ENCODE peak calls at places on chromosomes 16 and 17, in six cellular contexts. H is fibroblast of villous mesenchyme, R is uterus, P is kidney epithelial cell, N is cardiac fibroblast, A is AG09319. G is an unnamed sample.

GRCh38 chr16:24135624-24136296 is 120.4 kb upstream of the CACNG3 start:
- DNase-seq in H (no peak), R (no peak), P (no peak), N (no peak), A (no peak), G (no peak)

GRCh38 chr17:5763595-5763994 is 179.3 kb upstream of the NLRP1 start:
- DNase-seq in H (no peak), R (no peak), P (no peak), N (no peak), A (no peak), G (no peak)

GRCh38 chr17:76261421-76262215 is 3.5 kb upstream of the UBALD2 start:
- DNase-seq in H (no peak), R (no peak), P (no peak), N (peak), A (no peak), G (no peak)

GRCh38 chr17:60747069-60747808 is 69.6 kb downstream of the BCAS3 start:
- DNase-seq in H (no peak), R (no peak), P (no peak), N (no peak), A (no peak), G (no peak)

GRCh38 chr17:6928193-6928592 is 67.7 kb upstream of the ALOX12 start:
- DNase-seq in H (no peak), R (no peak), P (no peak), N (no peak), A (no peak), G (no peak)

GRCh38 chr17:61331178-61331577 is 68.5 kb upstream of the TBX2 start:
- DNase-seq in H (no peak), R (no peak), P (no peak), N (no peak), A (no peak), G (no peak)

GRCh38 chr17:72640415-72641165 is 451.9 kb downstream of the SLC39A11 start:
- DNase-seq in H (no peak), R (no peak), P (no peak), N (no peak), A (no peak), G (no peak)

GRCh38 chr16:50390914-50391700 is 22.3 kb upstream of the BRD7 start:
- DNase-seq in H (no peak), R (no peak), P (no peak), N (no peak), A (no peak), G (no peak)

GRCh38 chr17:41895617-41896016 is 23.1 kb downstream of the ACLY start:
- DNase-seq in H (peak), R (peak), P (no peak), N (no peak), A (no peak), G (no peak)

GRCh38 chr17:72946126-72946525 is 146.4 kb downstream of the SLC39A11 start:
- DNase-seq in H (no peak), R (no peak), P (no peak), N (no peak), A (no peak), G (no peak)

GRCh38 chr17:75819116-75819515 is 25.1 kb downstream of the UNC13D start:
- DNase-seq in H (no peak), R (no peak), P (no peak), N (no peak), A (no peak), G (no peak)

GRCh38 chr16:8996891-8997290 is 33.2 kb upstream of the USP7 start:
- DNase-seq in H (no peak), R (no peak), P (no peak), N (no peak), A (no peak), G (no peak)

GRCh38 chr17:226773-227580 is 45.5 kb upstream of the DOC2B start:
- DNase-seq in H (no peak), R (no peak), P (no peak), N (no peak), A (no peak), G (no peak)

GRCh38 chr16:84617068-84617630 is 729 bp downstream of the COTL1 start:
- DNase-seq in H (no peak), R (peak), P (no peak), N (peak), A (no peak), G (no peak)

GRCh38 chr17:155576-155975 is 18.2 kb downstream of the SCGB1C2 start:
- DNase-seq in H (no peak), R (no peak), P (no peak), N (no peak), A (no peak), G (no peak)

GRCh38 chr17:27420211-27420950 is 35.9 kb upstream of the KSR1 start:
- DNase-seq in H (no peak), R (no peak), P (no peak), N (no peak), A (no peak), G (no peak)

GRCh38 chr16:27982184-27982583 is 81.3 kb downstream of the GSG1L start:
- DNase-seq in H (no peak), R (no peak), P (no peak), N (no peak), A (no peak), G (no peak)

GRCh38 chr16:2706611-2707311 is 13.3 kb downstream of the PRSS27 start:
- DNase-seq in H (no peak), R (no peak), P (no peak), N (no peak), A (no peak), G (no peak)

GRCh38 chr16:29820271-29820701 is at the start of gene MVP:
- DNase-seq in H (peak), R (peak), P (no peak), N (peak), A (no peak), G (no peak)

GRCh38 chr17:52170963-52171572 is 12.6 kb upstream of the CA10 start:
- DNase-seq in H (no peak), R (no peak), P (no peak), N (peak), A (no peak), G (no peak)

GRCh38 chr16:69618721-69619120 is 53.0 kb downstream of the NFAT5 start:
- DNase-seq in H (peak), R (no peak), P (no peak), N (no peak), A (no peak), G (no peak)

GRCh38 chr17:40342575-40343058 is 21.9 kb downstream of the GJD3 start:
- DNase-seq in H (no peak), R (no peak), P (no peak), N (no peak), A (no peak), G (no peak)

GRCh38 chr16:56423584-56424403 is 1.6 kb downstream of the AMFR start:
- DNase-seq in H (peak), R (no peak), P (no peak), N (no peak), A (no peak), G (no peak)

GRCh38 chr16:84449156-84450140 is 55.0 kb downstream of the MEAK7 start:
- DNase-seq in H (no peak), R (no peak), P (no peak), N (no peak), A (no peak), G (peak)

GRCh38 chr17:78364436-78365281 is 4.8 kb upstream of the SOCS3 start:
- DNase-seq in H (peak), R (no peak), P (no peak), N (no peak), A (no peak), G (no peak)

GRCh38 chr16:56347670-56348069 is 77.7 kb downstream of the AMFR start:
- DNase-seq in H (no peak), R (no peak), P (no peak), N (no peak), A (no peak), G (no peak)

GRCh38 chr16:66045626-66046025 is 320.9 kb upstream of the CDH5 start:
- DNase-seq in H (no peak), R (no peak), P (no peak), N (no peak), A (no peak), G (no peak)

GRCh38 chr17:6554871-6555330 is 1.5 kb downstream of the PITPNM3 start:
- DNase-seq in H (no peak), R (no peak), P (no peak), N (no peak), A (no peak), G (no peak)

GRCh38 chr16:21704733-21705132 is 41.0 kb downstream of the OTOA start:
- DNase-seq in H (no peak), R (no peak), P (no peak), N (no peak), A (no peak), G (no peak)

GRCh38 chr16:83797013-83797412 is 10.8 kb upstream of the HSBP1 start:
- DNase-seq in H (no peak), R (no peak), P (no peak), N (no peak), A (no peak), G (no peak)

GRCh38 chr17:75765981-75766380 is 989 bp upstream of the GALK1 start:
- DNase-seq in H (no peak), R (no peak), P (no peak), N (no peak), A (no peak), G (no peak)

GRCh38 chr17:58156839-58157803 is 8.9 kb downstream of the OR4D1 start:
- DNase-seq in H (peak), R (no peak), P (no peak), N (peak), A (no peak), G (no peak)

GRCh38 chr16:27840311-27841060 is 223.0 kb downstream of the GSG1L start:
- DNase-seq in H (no peak), R (no peak), P (no peak), N (no peak), A (no peak), G (no peak)

GRCh38 chr17:36674278-36674650 is 72.9 kb downstream of the MRM1 start:
- DNase-seq in H (no peak), R (no peak), P (no peak), N (peak), A (no peak), G (no peak)

GRCh38 chr16:88691924-88692560 is 5.7 kb upstream of the SNAI3 start:
- DNase-seq in H (no peak), R (no peak), P (no peak), N (no peak), A (no peak), G (no peak)

GRCh38 chr16:78606572-78606971 is 507.1 kb downstream of the WWOX start:
- DNase-seq in H (no peak), R (no peak), P (no peak), N (no peak), A (no peak), G (no peak)

GRCh38 chr17:14753383-14753782 is 452.5 kb downstream of the HS3ST3B1 start:
- DNase-seq in H (no peak), R (no peak), P (no peak), N (no peak), A (no peak), G (no peak)

DNA sequence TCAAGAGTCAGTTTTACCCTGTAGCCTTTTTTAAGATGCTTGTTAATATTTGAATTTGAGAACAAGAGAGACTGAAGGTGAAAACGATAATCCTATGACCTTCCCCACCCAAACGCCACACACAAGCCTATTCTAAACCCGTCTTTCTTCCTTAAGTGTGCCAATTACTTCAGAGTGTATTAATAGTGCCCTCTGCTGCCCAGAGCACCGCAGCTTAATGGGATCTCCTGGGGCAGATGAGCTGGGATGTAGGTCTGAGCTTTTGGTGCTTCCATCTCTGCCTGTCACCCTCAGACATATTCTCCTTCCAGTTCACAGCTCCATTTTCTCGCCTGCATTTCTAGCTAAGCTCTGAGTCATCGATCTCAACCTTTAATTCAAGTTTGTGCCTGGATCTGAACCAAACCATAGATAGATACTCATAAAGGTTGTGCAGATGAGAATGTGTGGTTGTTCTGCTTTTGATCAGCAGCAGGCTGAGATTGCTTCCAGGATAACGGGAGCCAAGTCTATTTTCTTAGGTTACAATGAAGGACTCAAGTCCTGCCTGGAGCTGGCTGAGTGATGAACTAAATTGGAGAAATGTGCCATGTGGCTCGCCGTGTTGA is 46.4 kb upstream of the CDH13 start:
- DNase-seq in H (peak), R (no peak), P (no peak), N (peak), A (no peak), G (no peak)
- TF ChIP-seq CTCF in H (peak), R (no peak), P (peak), N (peak), A (peak), G (no peak)

DNA sequence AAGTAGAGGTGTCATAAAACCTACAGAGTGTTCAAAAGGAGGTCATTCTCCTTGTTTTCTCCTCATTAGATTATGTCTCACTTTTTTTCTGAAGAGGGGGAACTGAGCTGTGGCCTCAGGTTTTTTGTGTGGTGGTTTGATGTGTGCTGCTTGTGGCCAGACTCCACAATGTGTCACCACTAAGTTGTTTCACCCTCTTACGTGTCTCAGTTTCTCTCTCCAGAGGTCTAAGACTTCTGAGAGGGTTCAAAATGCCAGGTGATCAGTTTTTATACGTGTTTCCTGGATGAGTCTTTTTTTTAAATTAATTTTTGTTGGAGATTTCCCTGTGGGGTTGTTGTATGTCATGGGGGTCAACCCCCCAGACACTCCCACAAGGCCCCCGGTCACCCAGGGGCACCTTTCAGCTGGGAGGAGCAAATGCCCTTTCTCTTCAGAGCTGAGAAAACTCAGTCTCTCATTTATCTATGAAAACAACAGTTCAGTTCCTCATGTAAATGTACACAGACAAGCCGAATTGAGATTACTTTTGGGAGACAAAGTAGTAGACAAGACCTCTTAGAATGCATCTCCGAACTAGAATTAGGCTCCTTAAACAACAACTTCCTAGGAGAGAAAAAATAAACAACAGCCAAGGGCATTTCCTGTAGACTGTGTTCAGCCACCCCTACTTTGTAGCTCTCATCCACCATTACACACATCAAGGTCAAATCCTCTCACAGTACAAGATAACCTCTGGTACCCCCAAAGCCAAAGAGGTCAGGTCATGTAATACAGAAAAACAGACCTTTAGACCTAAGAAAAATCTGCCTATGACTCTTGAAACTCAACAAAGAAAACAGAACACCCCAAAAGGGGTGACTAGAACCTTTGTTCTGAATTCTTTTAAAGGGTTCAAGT is 23.9 kb upstream of the TMEM98 start:
- DNase-seq in H (no peak), R (no peak), P (no peak), N (no peak), A (no peak), G (no peak)
- TF ChIP-seq CTCF in H (no peak), R (no peak), P (no peak), N (no peak), A (no peak), G (no peak)

GRCh38 chr17:50270430-50271172 is 3.7 kb upstream of the TMEM92 start:
- DNase-seq in H (peak), R (peak), P (no peak), N (peak), A (no peak), G (no peak)
- TF ChIP-seq CTCF in H (no peak), R (no peak), P (no peak), N (no peak), A (no peak), G (no peak)

GRCh38 chr16:57799619-57800212 is 2.6 kb downstream of the KIFC3 start:
- DNase-seq in H (no peak), R (no peak), P (no peak), N (no peak), A (no peak), G (no peak)

GRCh38 chr16:57802635-57803412 is 533 bp upstream of the KIFC3 start:
- DNase-seq in H (peak), R (no peak), P (no peak), N (peak), A (no peak), G (no peak)

GRCh38 chr16:57801856-57802634 is at the start of gene KIFC3:
- DNase-seq in H (peak), R (peak), P (no peak), N (peak), A (no peak), G (peak)

GRCh38 chr16:57800213-57801097 is 1.8 kb downstream of the KIFC3 start:
- DNase-seq in H (peak), R (no peak), P (no peak), N (no peak), A (no peak), G (no peak)

GRCh38 chr16:57801098-57801855 is 1.0 kb downstream of the KIFC3 start:
- DNase-seq in H (peak), R (no peak), P (no peak), N (peak), A (no peak), G (no peak)
- TF ChIP-seq CTCF in H (no peak), R (no peak), P (peak), N (no peak), A (no peak), G (no peak)

DNA sequence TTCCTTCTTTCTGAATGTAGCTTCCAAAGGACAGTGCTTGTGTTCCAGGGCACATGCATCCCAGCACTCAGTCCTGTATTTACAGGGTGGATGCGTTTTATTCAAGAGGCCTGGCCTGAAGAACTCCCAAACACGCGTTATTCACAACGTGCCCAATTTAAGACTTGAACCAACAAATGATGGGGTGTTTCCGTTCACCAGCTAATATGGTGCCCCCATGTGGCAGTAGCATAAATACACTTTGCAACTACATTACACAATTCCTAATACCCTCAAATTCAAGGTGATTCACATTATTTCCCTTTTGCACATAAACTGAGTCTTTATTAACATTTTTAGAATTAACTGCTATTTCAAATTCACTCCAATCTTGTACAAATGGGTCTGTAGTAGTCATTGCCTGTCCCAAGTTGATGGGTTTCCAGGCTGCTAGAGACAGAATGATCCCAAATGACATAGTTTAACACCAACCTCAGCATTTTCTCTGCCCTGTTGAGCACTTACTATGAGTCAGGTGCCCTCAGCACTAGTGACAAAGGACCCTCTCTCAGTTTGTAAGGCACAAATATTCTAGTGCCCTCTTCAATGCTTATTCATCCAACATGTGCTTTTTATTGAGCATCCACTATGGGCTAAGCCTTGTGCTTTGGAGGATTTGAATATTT is 26.9 kb downstream of the HSD17B2 start:
- DNase-seq in H (peak), R (no peak), P (no peak), N (peak), A (no peak), G (no peak)
- TF ChIP-seq CTCF in H (peak), R (peak), P (peak), N (peak), A (peak), G (no peak)

GRCh38 chr17:81393684-81394376 is 1.4 kb upstream of the BAHCC1 start:
- DNase-seq in H (peak), R (peak), P (peak), N (peak), A (peak), G (peak)
- TF ChIP-seq CTCF in H (no peak), R (peak), P (no peak), N (no peak), A (peak), G (no peak)

GRCh38 chr16:49352923-49353322 is 20.7 kb upstream of the C16orf78 start:
- DNase-seq in H (no peak), R (no peak), P (no peak), N (peak), A (no peak), G (no peak)
- TF ChIP-seq CTCF in H (no peak), R (no peak), P (peak), N (peak), A (peak), G (no peak)